ENCODE peak calls at places on chromosomes 13 and 19, in six cellular contexts. S is activated CD4-positive, alpha-beta T cell treated with anti-CD3 and anti-CD28 coated beads for 36 hours; M is sciatic nerve; V is heart left ventricle; D is lung; Z is aorta. A is an unnamed sample.

GRCh38 chr19:4496304-4496703 is 22.0 kb downstream of the PLIN4 start:
- ATAC-seq in Z (no peak), D (no peak), V (no peak), M (no peak), S (no peak), A (no peak)

GRCh38 chr13:51223284-51224270 is 1.4 kb downstream of the FAM124A start:
- ATAC-seq in S (no peak), M (peak), V (peak), Z (no peak), D (no peak), A (no peak)

GRCh38 chr19:46759817-46760333 is 13.6 kb upstream of the STRN4 start:
- ATAC-seq in M (peak), V (no peak), D (peak), Z (no peak), S (no peak), A (no peak)

GRCh38 chr13:30720470-30720869 is 14.9 kb upstream of the ALOX5AP start:
- ATAC-seq in Z (no peak), D (no peak), M (peak), S (peak), V (no peak), A (peak)

GRCh38 chr13:74027161-74027779 is 106.9 kb downstream of the KLF12 start:
- ATAC-seq in D (peak), Z (no peak), S (peak), M (no peak), V (no peak), A (peak)

GRCh38 chr19:8251025-8251472 is 41.9 kb downstream of the CERS4 start:
- ATAC-seq in S (no peak), M (peak), Z (peak), V (peak), D (peak), A (no peak)

GRCh38 chr13:107301724-107302374 is 733.9 kb upstream of the ARGLU1 start:
- ATAC-seq in Z (no peak), M (no peak), D (no peak), S (no peak), V (no peak), A (no peak)

GRCh38 chr19:54114340-54114826 is 1.1 kb downstream of the TFPT start:
- ATAC-seq in M (peak), D (no peak), V (peak), Z (no peak), S (peak), A (peak)

GRCh38 chr19:34220472-34221063 is 33.8 kb upstream of the GARRE1 start:
- ATAC-seq in Z (no peak), D (peak), M (no peak), V (no peak), S (no peak), A (no peak)

GRCh38 chr13:46367622-46368327 is 19.3 kb downstream of the RUBCNL start:
- ATAC-seq in M (no peak), Z (no peak), D (no peak), V (no peak), S (peak), A (no peak)

GRCh38 chr13:99280166-99280565 is 22.0 kb upstream of the GPR18 start:
- ATAC-seq in Z (no peak), S (peak), V (no peak), M (no peak), D (no peak), A (no peak)

GRCh38 chr19:29574518-29574917 is 31.6 kb upstream of the POP4 start:
- ATAC-seq in M (no peak), S (no peak), V (no peak), D (no peak), Z (no peak), A (no peak)

GRCh38 chr19:46393456-46394397 is 19.6 kb downstream of the CCDC8 start:
- ATAC-seq in D (no peak), Z (no peak), V (no peak), S (no peak), M (no peak), A (peak)

GRCh38 chr19:3359850-3360493 is 6.4 kb upstream of the NFIC start:
- ATAC-seq in S (peak), Z (no peak), M (no peak), D (no peak), V (no peak), A (peak)

GRCh38 chr13:87887459-87888123 is 216.4 kb downstream of the SLITRK5 start:
- ATAC-seq in S (no peak), V (no peak), Z (no peak), D (no peak), M (no peak), A (no peak)